ENCODE peak calls at places on chromosomes 5 and 9, in ten cellular contexts. M is GF-D8; P is neural progenitor cell; D is amygdala; L is activated CD4-positive, alpha-beta T cell treated with anti-CD3 and anti-CD28 coated beads for 1 hour; K is myocyte; U is brain microvascular endothelial cell; B is AG08396; N is Karpas-422; W is adipocyte. Q is an unnamed sample.

GRCh38 chr5:84821924-84822323 is 437.2 kb upstream of the EDIL3 start:
- DNase-seq in L (no peak), B (no peak), U (no peak), K (no peak), M (no peak), P (peak; percentile 2), W (no peak), D (no peak), N (no peak), Q (no peak)

GRCh38 chr5:96703985-96704384 is 41.8 kb downstream of the CAST start:
- DNase-seq in D (no peak), N (no peak), K (no peak), B (peak; percentile 13), W (peak; percentile 40), P (no peak), M (no peak), L (no peak), U (no peak), Q (no peak)

GRCh38 chr5:10662661-10663245 is 98.3 kb downstream of the DAP start:
- DNase-seq in U (no peak), P (no peak), K (no peak), L (no peak), M (no peak), D (no peak), W (no peak), B (no peak), N (no peak), Q (no peak)

GRCh38 chr9:89548210-89548609 is 50.3 kb upstream of the SEMA4D start:
- DNase-seq in K (no peak), B (no peak), U (no peak), M (no peak), D (no peak), W (no peak), P (no peak), N (no peak), L (no peak), Q (no peak)

GRCh38 chr5:56323505-56323904 is 90.4 kb upstream of the ANKRD55 start:
- DNase-seq in P (no peak), K (peak; percentile 71), B (peak; percentile 62), N (no peak), U (peak; percentile 59), L (no peak), D (no peak), W (peak; percentile 79), M (no peak), Q (no peak)

GRCh38 chr5:167908596-167908995 is 382.8 kb upstream of the WWC1 start:
- DNase-seq in K (no peak), B (no peak), M (no peak), W (no peak), U (no peak), P (no peak), D (no peak), N (no peak), L (no peak), Q (no peak)

GRCh38 chr5:96023518-96023917 is 61.9 kb upstream of the ELL2 start:
- DNase-seq in P (no peak), U (no peak), W (peak; percentile 75), N (no peak), D (no peak), B (no peak), M (no peak), L (no peak), K (peak; percentile 44), Q (no peak)

GRCh38 chr5:174636081-174636480 is 88.3 kb upstream of the MSX2 start:
- DNase-seq in L (no peak), M (no peak), K (no peak), P (no peak), B (no peak), D (no peak), N (no peak), W (no peak), U (no peak), Q (no peak)

GRCh38 chr9:112112941-112113399 is 62.1 kb downstream of the SUSD1 start:
- DNase-seq in W (no peak), N (peak; percentile 49), L (no peak), U (peak; percentile 64), K (no peak), D (no peak), M (no peak), B (no peak), P (peak; percentile 53), Q (no peak)

GRCh38 chr5:35867998-35868397 is 11.3 kb downstream of the IL7R start:
- DNase-seq in P (no peak), M (no peak), D (no peak), L (no peak), K (no peak), W (no peak), B (no peak), U (no peak), N (no peak), Q (no peak)

GRCh38 chr9:83583151-83584014 is 39.6 kb upstream of the IDNK start:
- DNase-seq in L (no peak), W (peak; percentile 79), U (peak; percentile 75), D (no peak), K (peak; percentile 63), M (no peak), P (peak; percentile 75), B (peak; percentile 63), N (peak; percentile 83), Q (peak; percentile 59)

GRCh38 chr5:157116483-157116954 is 7.7 kb upstream of the HAVCR2 start:
- DNase-seq in L (no peak), N (no peak), B (no peak), D (no peak), P (no peak), M (no peak), W (no peak), K (no peak), U (no peak), Q (no peak)

GRCh38 chr5:155554500-155554899 is 540.9 kb downstream of the KIF4B start:
- DNase-seq in N (no peak), B (no peak), K (no peak), D (no peak), M (no peak), W (no peak), U (no peak), L (no peak), P (no peak), Q (no peak)

GRCh38 chr5:149221326-149221725 is 50.3 kb upstream of the AFAP1L1 start:
- DNase-seq in U (no peak), L (no peak), N (no peak), B (peak; percentile 13), W (peak; percentile 41), D (no peak), M (no peak), P (no peak), K (no peak), Q (no peak)

GRCh38 chr9:107489687-107490605 is at the start of gene KLF4:
- DNase-seq in N (no peak), P (peak; percentile 96), U (peak; percentile 88), K (peak; percentile 96), B (peak; percentile 97), D (peak; percentile 74), L (peak; percentile 24), W (peak; percentile 98), M (no peak), Q (peak; percentile 82)

GRCh38 chr5:169576181-169576598 is 7.4 kb upstream of the SPDL1 start:
- DNase-seq in L (no peak), B (peak; percentile 34), K (peak; percentile 57), U (peak; percentile 79), W (peak; percentile 88), M (no peak), D (no peak), N (no peak), P (no peak), Q (no peak)

GRCh38 chr5:37875051-37875787 is 35.4 kb upstream of the GDNF start:
- DNase-seq in N (no peak), B (peak; percentile 59), P (no peak), M (no peak), L (no peak), D (no peak), W (peak; percentile 70), U (peak; percentile 52), K (peak; percentile 9), Q (no peak)

Q was measured in HL-60.